ENCODE peak calls at places on chromosome 5, in four cellular contexts. T is fibroblast of lung, M is substantia nigra, G is breast epithelium. R is an unnamed sample.
A peak's percentile ranks its signal among the peaks of the same experiment; 100 is the strongest.

GRCh38 chr5:100479079-100479688 is 56.0 kb upstream of the FAM174A start:
- DNase-seq in T (peak; percentile 32), M (no peak), G (no peak), R (no peak)

GRCh38 chr5:169971780-169972179 is 8.5 kb downstream of the INSYN2B start:
- DNase-seq in T (peak; percentile 27), M (no peak), G (no peak), R (no peak)

GRCh38 chr5:1748845-1749244 is 50.8 kb downstream of the MRPL36 start:
- DNase-seq in T (no peak), M (no peak), G (peak; percentile 35), R (no peak)

GRCh38 chr5:39714036-39714698 is 289.4 kb upstream of the DAB2 start:
- DNase-seq in T (peak; percentile 81), M (no peak), G (no peak), R (peak; percentile 1)

GRCh38 chr5:16628376-16628775 is 11.6 kb upstream of the RETREG1 start:
- DNase-seq in T (no peak), M (no peak), G (no peak), R (no peak)

GRCh38 chr5:157486861-157487260 is 26.8 kb downstream of the NIPAL4 start:
- DNase-seq in T (no peak), M (no peak), G (no peak), R (no peak)

GRCh38 chr5:53114988-53115387 is 5.4 kb upstream of the MOCS2 start:
- DNase-seq in T (peak; percentile 40), M (no peak), G (no peak), R (no peak)

GRCh38 chr5:149170292-149170691 is 29.0 kb downstream of the ABLIM3 start:
- DNase-seq in T (peak; percentile 64), M (no peak), G (no peak), R (no peak)

GRCh38 chr5:166746506-166746905 is 1544.9 kb upstream of the WWC1 start:
- DNase-seq in T (no peak), M (no peak), G (no peak), R (no peak)

GRCh38 chr5:109468737-109469420 is 59.1 kb upstream of the PJA2 start:
- DNase-seq in T (peak; percentile 97), M (peak; percentile 76), G (peak; percentile 98), R (peak; percentile 34)

GRCh38 chr5:132364319-132364718 is 5.2 kb upstream of the SLC22A5 start:
- DNase-seq in T (peak; percentile 90), M (no peak), G (no peak), R (no peak)

GRCh38 chr5:170315154-170315553 is 17.6 kb upstream of the LCP2 start:
- DNase-seq in T (no peak), M (peak; percentile 86), G (no peak), R (peak; percentile 80)

GRCh38 chr5:179878222-179879002 is 19.8 kb upstream of the MRNIP start:
- DNase-seq in T (no peak), M (no peak), G (peak; percentile 34), R (no peak)

GRCh38 chr5:61974680-61975079 is 331.3 kb upstream of the KIF2A start:
- DNase-seq in T (no peak), M (no peak), G (no peak), R (no peak)

GRCh38 chr5:167918492-167919267 is 372.8 kb upstream of the WWC1 start:
- DNase-seq in T (no peak), M (no peak), G (no peak), R (no peak)

GRCh38 chr5:541148-541887 is 17.1 kb upstream of the SLC9A3 start:
- DNase-seq in T (no peak), M (no peak), G (no peak), R (no peak)

GRCh38 chr5:134046801-134047707 is 42.3 kb upstream of the VDAC1 start:
- DNase-seq in T (no peak), M (no peak), G (no peak), R (no peak)

GRCh38 chr5:66743344-66743743 is 147.2 kb downstream of the MAST4 start:
- DNase-seq in T (no peak), M (no peak), G (no peak), R (no peak)

GRCh38 chr5:59037453-59038168 is 454.7 kb downstream of the RAB3C start:
- DNase-seq in T (peak; percentile 30), M (no peak), G (no peak), R (no peak)
- H3K27ac ChIP-seq in T (no peak overlapping the region), M (no peak overlapping the region), G (no peak overlapping the region), R (no peak overlapping the region)

GRCh38 chr5:128838631-128839030 is 126.7 kb upstream of the SLC27A6 start:
- DNase-seq in T (no peak), M (no peak), G (no peak), R (no peak)
- H3K27ac ChIP-seq in T (no peak overlapping the region), M (no peak overlapping the region), G (no peak overlapping the region), R (no peak overlapping the region)

GRCh38 chr5:141532726-141533125 is 43.8 kb downstream of the PCDHGC5 start:
- DNase-seq in T (no peak), M (no peak), G (no peak), R (no peak)
- H3K27ac ChIP-seq in T (no peak overlapping the region), M (no peak overlapping the region), G (no peak overlapping the region), R (no peak overlapping the region)

GRCh38 chr5:78547731-78548189 is 100.8 kb downstream of the LHFPL2 start:
- DNase-seq in T (peak; percentile 92), M (peak; percentile 45), G (no peak), R (no peak)
- H3K27ac ChIP-seq in T (peak overlapping the region; percentile 93), M (peak overlapping the region; percentile 68), G (peak overlapping the region; percentile 93), R (peak overlapping the region; percentile 77)